ENCODE peak calls at places on chromosomes 7 and 10, in six cellular contexts. Y is prostate gland, X is progenitor cell of endocrine pancreas, H is psoas muscle, O is RWPE1, K is WERI-Rb-1. Z is an unnamed sample.

GRCh38 chr10:50373821-50374501 is 122.6 kb upstream of the ASAH2 start:
- DNase-seq in H (no peak), X (no peak), Y (no peak), O (no peak), K (no peak), Z (no peak)

GRCh38 chr7:157428554-157428945 is 91.7 kb downstream of the DNAJB6 start:
- DNase-seq in K (no peak), Y (no peak), X (no peak), H (no peak), O (no peak), Z (no peak)

GRCh38 chr7:86760236-86760635 is 116.5 kb downstream of the GRM3 start:
- DNase-seq in O (no peak), X (no peak), K (no peak), H (no peak), Y (no peak), Z (no peak)

GRCh38 chr10:2048337-2048973 is 311.1 kb upstream of the ADARB2 start:
- DNase-seq in K (no peak), O (no peak), H (no peak), X (no peak), Y (no peak), Z (no peak)

GRCh38 chr10:70835895-70836294 is 20.1 kb downstream of the SGPL1 start:
- DNase-seq in X (no peak), K (no peak), Y (peak), H (no peak), O (no peak), Z (no peak)

GRCh38 chr10:6704891-6705290 is 124.8 kb upstream of the PRKCQ start:
- DNase-seq in O (no peak), Y (no peak), K (no peak), H (no peak), X (no peak), Z (no peak)

GRCh38 chr7:27375958-27376357 is 133.4 kb downstream of the EVX1 start:
- DNase-seq in X (no peak), O (no peak), H (no peak), Y (no peak), K (no peak), Z (no peak)

GRCh38 chr7:4436936-4437335 is 245.2 kb upstream of the FOXK1 start:
- DNase-seq in Y (no peak), K (no peak), X (no peak), H (no peak), O (no peak), Z (no peak)

GRCh38 chr10:26903818-26904217 is 43.1 kb upstream of the ABI1 start:
- DNase-seq in H (no peak), O (no peak), K (no peak), X (no peak), Y (no peak), Z (no peak)

GRCh38 chr7:90766814-90767564 is 170.9 kb downstream of the CDK14 start:
- DNase-seq in O (peak), K (no peak), Y (peak), X (no peak), H (peak), Z (no peak)

GRCh38 chr10:46050956-46051355 is 4.9 kb upstream of the MSMB start:
- DNase-seq in Y (no peak), K (no peak), O (no peak), H (no peak), X (no peak), Z (no peak)

GRCh38 chr7:134632937-134633540 is 13.6 kb upstream of the BPGM start:
- DNase-seq in Y (no peak), X (no peak), H (no peak), K (peak), O (peak), Z (no peak)

GRCh38 chr7:4775281-4776159 is at the start of gene AP5Z1:
- DNase-seq in X (peak), Y (peak), K (peak), O (peak), H (peak), Z (peak)

GRCh38 chr10:98536551-98536950 is 89.8 kb upstream of the HPS1 start:
- DNase-seq in Y (peak), O (no peak), K (no peak), X (no peak), H (no peak), Z (no peak)

GRCh38 chr7:2792856-2793487 is 51.1 kb downstream of the GNA12 start:
- DNase-seq in H (no peak), X (no peak), O (no peak), Y (no peak), K (no peak), Z (no peak)

GRCh38 chr10:111646021-111646420 is 537.5 kb downstream of the GPAM start:
- DNase-seq in K (no peak), Y (no peak), O (no peak), X (no peak), H (no peak), Z (no peak)

GRCh38 chr10:5291501-5292195 is 73.1 kb upstream of the UCN3 start:
- DNase-seq in Y (no peak), K (no peak), X (no peak), O (peak), H (peak), Z (no peak)

GRCh38 chr10:73816917-73817729 is 5.7 kb upstream of the NDST2 start:
- DNase-seq in K (no peak), Y (no peak), O (no peak), X (no peak), H (no peak), Z (no peak)

GRCh38 chr7:27189560-27190283 is 4.7 kb upstream of the HOXA11 start:
- DNase-seq in Y (peak), O (no peak), K (peak), X (no peak), H (no peak), Z (no peak)

GRCh38 chr7:100891555-100891954 is 2.0 kb upstream of the UFSP1 start:
- DNase-seq in X (no peak), H (no peak), O (no peak), K (no peak), Y (no peak), Z (no peak)

GRCh38 chr10:119500796-119501195 is 41.7 kb downstream of the RGS10 start:
- DNase-seq in K (no peak), X (no peak), Y (no peak), H (no peak), O (no peak), Z (no peak)

GRCh38 chr10:32489935-32490334 is 44.0 kb downstream of the CCDC7 start:
- DNase-seq in X (no peak), Y (no peak), K (no peak), H (no peak), O (no peak), Z (no peak)

GRCh38 chr7:142364551-142364950 is 106.7 kb upstream of the PRSS58 start:
- DNase-seq in O (no peak), X (no peak), H (no peak), Y (no peak), K (no peak), Z (no peak)

GRCh38 chr7:148214101-148214500 is 376.5 kb upstream of the C7orf33 start:
- DNase-seq in K (no peak), H (no peak), O (no peak), Y (no peak), X (no peak), Z (no peak)

GRCh38 chr7:149525280-149525679 is 27.7 kb upstream of the ZNF746 start:
- DNase-seq in K (no peak), X (no peak), O (no peak), H (no peak), Y (no peak), Z (no peak)

GRCh38 chr7:32221756-32222155 is 151.5 kb upstream of the PDE1C start:
- DNase-seq in K (no peak), X (no peak), H (no peak), Y (no peak), O (no peak), Z (no peak)

GRCh38 chr10:6297522-6297921 is 94.8 kb downstream of the PFKFB3 start:
- DNase-seq in O (no peak), X (no peak), K (no peak), Y (no peak), H (no peak), Z (no peak)

GRCh38 chr7:131670401-131670800 is 114.0 kb upstream of the PODXL start:
- DNase-seq in Y (no peak), X (no peak), K (no peak), O (no peak), H (no peak), Z (no peak)

GRCh38 chr7:33669251-33669670 is 236.1 kb upstream of the BMPER start:
- DNase-seq in O (no peak), X (no peak), Y (no peak), K (no peak), H (no peak), Z (no peak)

GRCh38 chr7:121169469-121169868 is 159.3 kb upstream of the WNT16 start:
- DNase-seq in Y (no peak), K (no peak), O (no peak), X (no peak), H (no peak), Z (no peak)

DNA sequence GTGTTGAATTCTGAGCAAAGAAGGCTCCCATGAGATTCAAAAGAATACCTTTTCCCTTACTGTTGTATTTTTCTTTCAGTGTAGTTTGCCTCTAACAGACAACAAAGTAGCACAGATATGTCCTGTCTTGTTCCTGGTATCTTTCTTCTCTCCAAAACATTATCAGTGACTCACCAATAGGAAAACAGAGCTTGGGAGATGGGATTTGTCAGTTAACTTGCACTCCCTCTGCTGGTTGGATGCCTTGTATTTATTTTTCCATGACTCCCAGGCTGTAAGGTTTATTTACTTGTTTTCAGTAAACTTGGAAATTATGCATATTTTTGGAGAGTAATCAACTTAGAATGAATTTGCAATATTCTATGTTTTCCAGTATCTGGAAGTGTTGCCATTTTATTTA is 129.7 kb downstream of the SAMD9 start:
- DNase-seq in Y (peak), O (peak), H (no peak), X (no peak), K (no peak), Z (no peak)
- TF ChIP-seq CTCF in Y (peak), O (peak), H (peak), X (no peak), K (peak), Z (peak)

DNA sequence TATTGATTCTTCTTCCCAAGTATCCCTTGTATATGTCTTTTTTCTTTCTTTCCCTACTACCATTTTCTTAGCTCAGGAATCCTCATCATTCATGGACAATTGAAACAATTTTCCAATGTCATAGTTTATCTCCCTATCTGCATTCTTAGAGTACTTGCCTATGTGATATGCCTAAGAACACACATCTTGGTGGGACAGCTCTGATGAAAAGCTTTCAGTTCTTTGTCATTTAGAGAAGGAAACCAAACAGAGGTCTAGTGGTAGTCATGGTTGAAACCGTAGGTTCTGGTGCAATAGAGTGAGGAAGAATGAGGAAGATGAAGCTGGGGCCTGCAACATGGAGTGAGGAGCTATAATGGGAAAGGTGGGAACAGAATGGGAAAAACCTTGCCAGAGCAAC is 28.2 kb downstream of the TDRD1 start:
- DNase-seq in O (no peak), K (no peak), Y (no peak), X (no peak), H (no peak), Z (no peak)
- TF ChIP-seq CTCF in O (no peak), K (no peak), Y (no peak), X (no peak), H (no peak), Z (no peak)

GRCh38 chr10:43170491-43170890 is 32.2 kb downstream of the CSGALNACT2 start:
- DNase-seq in Y (no peak), X (no peak), H (no peak), O (no peak), K (no peak), Z (no peak)
- TF ChIP-seq CTCF in Y (no peak), X (no peak), H (no peak), O (no peak), K (no peak), Z (peak)

GRCh38 chr7:103063895-103064294 is 10.7 kb downstream of the FBXL13 start:
- DNase-seq in K (no peak), X (no peak), Y (no peak), H (no peak), O (no peak), Z (no peak)
- TF ChIP-seq CTCF in K (peak), X (no peak), Y (no peak), H (no peak), O (no peak), Z (no peak)

GRCh38 chr7:29641651-29642050 is 78.0 kb downstream of the PRR15 start:
- DNase-seq in K (no peak), Y (no peak), X (no peak), H (no peak), O (no peak), Z (no peak)

GRCh38 chr7:29637374-29637773 is 73.7 kb downstream of the PRR15 start:
- DNase-seq in K (no peak), Y (no peak), X (no peak), O (no peak), H (no peak), Z (no peak)

GRCh38 chr7:29639386-29639785 is 75.8 kb downstream of the PRR15 start:
- DNase-seq in O (no peak), K (no peak), X (no peak), Y (no peak), H (no peak), Z (no peak)

GRCh38 chr7:29639887-29640600 is 76.4 kb downstream of the PRR15 start:
- DNase-seq in X (no peak), K (no peak), H (no peak), Y (no peak), O (no peak), Z (no peak)

GRCh38 chr7:29636009-29636351 is 72.3 kb downstream of the PRR15 start:
- DNase-seq in X (no peak), O (no peak), H (no peak), K (no peak), Y (no peak), Z (no peak)
- TF ChIP-seq CTCF in X (no peak), O (peak), H (no peak), K (no peak), Y (no peak), Z (peak)

DNA sequence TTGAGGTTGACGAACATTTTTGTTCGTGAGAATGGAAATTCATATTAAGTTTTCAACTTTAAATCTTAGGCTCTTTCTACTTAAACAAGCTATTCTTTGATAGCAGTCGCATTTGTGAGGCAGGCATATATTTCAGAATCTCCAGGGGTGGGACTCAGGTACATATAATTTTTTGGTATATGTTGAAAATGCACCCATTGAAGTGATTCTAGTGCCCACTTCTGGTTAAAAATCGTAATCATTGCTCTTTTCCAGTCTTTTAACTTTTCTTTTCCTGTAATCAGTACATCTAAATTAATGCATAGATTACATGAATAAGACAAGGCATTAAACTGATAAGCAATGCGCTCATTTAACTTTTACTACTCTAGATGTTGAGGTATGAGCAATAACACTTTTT is 67.8 kb downstream of the ZNRF2 start:
- DNase-seq in K (no peak), Y (no peak), O (no peak), X (no peak), H (no peak), Z (no peak)
- TF ChIP-seq CTCF in K (no peak), Y (no peak), O (no peak), X (no peak), H (no peak), Z (no peak)